ENCODE peak calls at places on chromosomes 13 and 19, in six cellular contexts. A is transverse colon, P is testis, C is breast epithelium, B is tibial nerve, R is heart left ventricle. W is an unnamed sample.
A peak's percentile ranks its signal among the peaks of the same experiment; 100 is the strongest.

GRCh38 chr19:15251010-15251748 is 18.9 kb upstream of the EPHX3 start:
- DNase-seq in A (no peak), P (no peak), C (no peak), B (no peak), R (peak; percentile 85), W (peak; percentile 63)

GRCh38 chr13:51928231-51928630 is 66.5 kb downstream of the CCDC70 start:
- DNase-seq in A (no peak), P (no peak), C (no peak), B (no peak), R (no peak), W (no peak)

GRCh38 chr13:44904982-44905381 is 84.3 kb downstream of the NUFIP1 start:
- DNase-seq in A (peak; percentile 47), P (peak; percentile 75), C (no peak), B (peak; percentile 66), R (peak; percentile 26), W (peak; percentile 47)

GRCh38 chr19:44142014-44142523 is 715 bp downstream of the ZNF234 start:
- DNase-seq in A (no peak), P (no peak), C (no peak), B (no peak), R (no peak), W (peak; percentile 24)

GRCh38 chr19:54310543-54310942 is 2.4 kb downstream of the LILRA5 start:
- DNase-seq in A (no peak), P (no peak), C (no peak), B (no peak), R (no peak), W (no peak)

GRCh38 chr13:23915308-23915707 is 18.0 kb upstream of the C1QTNF9B start:
- DNase-seq in A (no peak), P (no peak), C (no peak), B (no peak), R (no peak), W (no peak)

GRCh38 chr13:30121666-30122065 is 185.7 kb downstream of the KATNAL1 start:
- DNase-seq in A (no peak), P (no peak), C (peak; percentile 46), B (no peak), R (no peak), W (no peak)

GRCh38 chr13:45416521-45417125 is 1.6 kb downstream of the SLC25A30 start:
- DNase-seq in A (no peak), P (no peak), C (no peak), B (no peak), R (no peak), W (no peak)

GRCh38 chr13:29763426-29764180 is 86.8 kb downstream of the UBL3 start:
- DNase-seq in A (peak; percentile 41), P (no peak), C (no peak), B (no peak), R (no peak), W (no peak)

GRCh38 chr13:94660695-94661324 is 51.5 kb downstream of the SOX21 start:
- DNase-seq in A (no peak), P (no peak), C (no peak), B (no peak), R (no peak), W (no peak)

DNA sequence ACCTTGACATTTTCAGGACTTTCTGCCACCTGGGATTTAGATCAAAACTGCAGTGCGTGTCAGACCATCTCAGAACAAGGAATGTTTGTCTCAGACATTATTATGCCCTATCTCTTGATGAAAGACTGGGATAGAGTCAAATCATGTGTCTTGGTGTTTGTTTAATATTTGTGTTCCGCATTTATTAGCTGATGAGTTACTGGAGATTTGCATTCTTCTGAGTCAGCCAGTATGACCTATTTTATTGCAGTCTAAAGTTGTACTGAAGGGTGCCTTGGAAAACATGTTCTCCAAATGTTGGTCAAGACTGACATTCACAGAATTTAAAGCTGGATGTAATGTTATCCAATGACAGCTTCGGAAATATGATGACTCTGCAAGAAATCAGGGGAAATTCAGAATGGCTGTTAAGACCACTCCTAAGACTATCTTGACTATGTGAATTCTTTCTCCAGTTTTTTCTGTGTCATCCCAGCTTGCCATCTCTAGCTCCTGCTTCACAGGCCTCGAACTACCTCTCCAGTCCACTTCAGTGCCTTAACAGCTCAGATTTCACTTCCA is 134.0 kb downstream of the KCNRG start:
- DNase-seq in A (no peak), P (no peak), C (no peak), B (no peak), R (no peak), W (no peak)
- H3K27ac ChIP-seq in A (no peak overlapping the region), P (no peak overlapping the region), C (no peak overlapping the region), B (peak overlapping the region; percentile 51), R (no peak overlapping the region), W (no peak overlapping the region)

DNA sequence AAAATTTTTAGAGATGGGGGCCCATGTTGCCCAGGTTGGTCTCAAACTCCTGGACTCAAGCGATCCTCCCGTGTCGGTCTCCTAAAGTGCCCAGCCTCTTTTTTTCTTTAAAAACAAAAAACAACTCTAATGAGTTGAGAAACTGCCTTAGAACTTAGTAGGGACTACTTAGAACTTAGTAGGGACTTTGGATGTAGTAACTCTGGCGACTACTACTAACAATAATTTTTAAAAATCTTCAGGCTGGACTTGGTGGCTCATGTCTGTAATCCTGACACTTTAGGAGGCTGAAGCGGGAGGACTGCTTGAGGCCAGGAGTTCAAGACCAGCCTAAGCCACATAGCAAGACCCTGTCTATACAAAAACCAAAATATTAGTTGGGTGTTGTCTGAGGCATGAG is 515 bp upstream of the C19orf67 start:
- DNase-seq in A (no peak), P (no peak), C (no peak), B (no peak), R (no peak), W (no peak)
- H3K4me3 ChIP-seq in A (no peak overlapping the region), P (peak overlapping the region; percentile 14), C (no peak overlapping the region), B (no peak overlapping the region), R (no peak overlapping the region), W (no peak overlapping the region)

GRCh38 chr19:49766938-49767315 is at the start of gene AP2A1:
- DNase-seq in A (no peak), P (no peak), C (no peak), B (no peak), R (no peak), W (no peak)
- TF ChIP-seq POLR2A in A (peak; percentile 46), P (no peak), C (no peak), B (peak; percentile 36), R (peak; percentile 45), W (no peak)

DNA sequence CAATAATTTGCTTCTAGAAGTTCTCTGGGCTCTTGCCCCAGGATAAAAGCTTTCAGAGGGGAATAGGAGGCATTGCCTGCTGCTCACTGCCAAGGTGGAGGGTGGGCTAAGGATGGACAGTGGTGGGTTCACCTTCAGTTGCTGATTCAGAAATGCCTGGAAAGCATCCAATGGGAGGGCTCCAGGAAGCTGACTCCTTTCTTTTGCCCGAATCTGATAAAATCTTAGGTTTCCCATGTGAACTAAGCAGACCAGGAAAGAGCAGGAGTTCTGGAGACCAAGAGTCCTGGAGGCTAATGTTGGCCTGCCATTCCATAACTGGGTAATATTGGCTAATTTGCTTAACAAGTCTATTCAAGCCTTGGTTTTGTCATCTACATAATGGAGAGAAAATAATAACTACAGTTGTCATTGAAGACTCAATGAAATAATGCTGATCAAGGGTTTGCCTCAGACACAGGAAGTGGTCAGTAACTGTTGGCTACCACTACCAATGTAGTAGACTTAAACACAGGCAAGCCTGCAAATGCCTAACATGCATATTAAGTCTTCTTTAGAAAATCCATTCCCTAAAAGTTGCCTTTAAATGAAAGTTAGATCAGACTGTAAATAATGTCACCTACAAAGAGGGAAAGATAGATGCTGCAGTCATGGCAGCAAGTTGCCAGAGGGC is 528.4 kb upstream of the NBEA start:
- DNase-seq in A (no peak), P (no peak), C (no peak), B (no peak), R (no peak), W (no peak)
- H3K27ac ChIP-seq in A (no peak overlapping the region), P (no peak overlapping the region), C (no peak overlapping the region), B (no peak overlapping the region), R (no peak overlapping the region), W (no peak overlapping the region)

DNA sequence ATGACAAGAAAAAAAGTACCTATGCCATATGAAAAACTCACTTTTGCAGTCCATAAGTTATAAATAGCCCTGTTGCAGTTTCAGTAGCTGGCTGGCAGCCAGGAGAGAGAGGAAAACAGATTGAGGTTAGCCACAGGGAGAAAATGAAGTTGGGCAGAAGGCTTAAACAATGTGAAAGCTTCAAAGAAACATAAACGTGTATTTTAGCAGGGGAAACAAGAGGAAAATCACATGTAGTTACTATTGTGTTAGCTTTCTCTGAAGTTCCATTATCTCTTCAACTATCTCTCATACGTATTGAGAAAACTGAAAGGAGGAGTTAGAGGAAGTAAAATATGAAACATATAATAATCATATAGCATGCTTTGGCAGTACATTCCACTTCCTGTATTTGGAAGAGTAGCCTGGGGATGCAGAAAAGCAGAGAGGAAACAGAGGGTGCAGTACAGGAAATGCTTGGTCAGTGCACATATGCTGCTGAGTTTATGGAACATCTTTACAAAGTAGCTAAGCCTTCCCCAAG is 1551.1 kb downstream of the EFNB2 start:
- DNase-seq in A (no peak), P (peak; percentile 18), C (no peak), B (peak; percentile 44), R (peak; percentile 46), W (peak; percentile 25)
- H3K4me3 ChIP-seq in A (no peak overlapping the region), P (no peak overlapping the region), C (no peak overlapping the region), B (no peak overlapping the region), R (no peak overlapping the region), W (no peak overlapping the region)

DNA sequence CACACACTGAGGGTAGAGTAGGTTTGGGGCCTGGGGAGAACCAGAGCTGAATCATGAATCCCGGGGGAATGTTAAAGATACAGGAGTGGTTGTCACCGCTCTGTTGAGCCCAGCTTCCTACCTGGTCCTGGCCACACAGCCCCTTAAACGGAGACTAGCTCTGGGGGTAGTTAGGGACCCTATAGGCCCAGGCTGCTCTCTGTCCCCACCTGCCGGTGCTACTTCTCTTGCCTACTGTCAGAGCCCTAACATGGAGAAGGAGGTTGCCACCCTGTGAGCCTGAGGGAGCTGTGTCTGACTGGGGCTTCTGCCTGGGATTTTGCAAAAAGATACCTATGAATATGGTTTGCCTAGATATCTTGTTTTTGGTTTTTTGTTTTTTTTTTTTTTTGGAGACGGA is 36.6 kb upstream of the ZNF429 start:
- DNase-seq in A (no peak), P (no peak), C (no peak), B (no peak), R (no peak), W (peak; percentile 19)
- TF ChIP-seq POLR2A in A (no peak), P (no peak), C (no peak), B (no peak), R (no peak), W (no peak)

GRCh38 chr13:41706189-41706588 is 248.8 kb downstream of the RGCC start:
- DNase-seq in A (no peak), P (no peak), C (no peak), B (no peak), R (no peak), W (no peak)

GRCh38 chr13:41713405-41713804 is 247.5 kb downstream of the VWA8 start:
- DNase-seq in A (no peak), P (no peak), C (no peak), B (no peak), R (no peak), W (no peak)

GRCh38 chr13:41707192-41707858 is 250.0 kb downstream of the RGCC start:
- DNase-seq in A (no peak), P (no peak), C (no peak), B (no peak), R (no peak), W (no peak)

GRCh38 chr13:41708648-41709175 is 251.4 kb downstream of the RGCC start:
- DNase-seq in A (no peak), P (no peak), C (no peak), B (peak; percentile 19), R (peak; percentile 41), W (no peak)

GRCh38 chr13:41709511-41709910 is 251.4 kb downstream of the VWA8 start:
- DNase-seq in A (no peak), P (no peak), C (no peak), B (no peak), R (no peak), W (no peak)
- H3K27ac ChIP-seq in A (no peak overlapping the region), P (no peak overlapping the region), C (peak overlapping the region; percentile 4), B (no peak overlapping the region), R (peak overlapping the region; percentile 63), W (no peak overlapping the region)

W was measured in adrenal gland.